ENCODE peak calls at places on chromosome 15, in eight cellular contexts. S is tibial nerve, U is stomach, M is HepG2, Q is GM12878, H is A549, T is ovary, B is suprapubic skin. O is an unnamed sample. For H3K4me1, the result is how much of the 10 kb centered on the place peaks cover.

GRCh38 chr15:96421211-96421610 is 90.7 kb downstream of the NR2F2 start:
- DNase-seq in Q (no peak), B (no peak), M (no peak), H (no peak), S (no peak), T (no peak), U (peak), O (no peak)

GRCh38 chr15:78944202-78944625 is 632 bp downstream of the CTSH start:
- DNase-seq in M (no peak), H (no peak), B (no peak), T (no peak), S (no peak), Q (no peak), U (peak), O (no peak)

GRCh38 chr15:31433101-31433500 is 106.5 kb downstream of the KLF13 start:
- DNase-seq in S (no peak), Q (no peak), B (no peak), H (no peak), T (no peak), M (no peak), U (no peak), O (no peak)

GRCh38 chr15:39539466-39539865 is 41.4 kb upstream of the THBS1 start:
- DNase-seq in U (no peak), Q (no peak), S (no peak), T (no peak), H (no peak), B (no peak), M (no peak), O (peak)

GRCh38 chr15:77505556-77505955 is 84.9 kb downstream of the HMG20A start:
- DNase-seq in Q (no peak), B (no peak), M (no peak), T (no peak), U (no peak), H (no peak), S (no peak), O (no peak)

GRCh38 chr15:33722005-33722672 is 246.2 kb upstream of the CHRM5 start:
- DNase-seq in S (no peak), Q (peak), H (no peak), T (no peak), U (no peak), M (no peak), B (no peak), O (no peak)

GRCh38 chr15:91949361-91949760 is 95.9 kb downstream of the SLCO3A1 start:
- DNase-seq in S (no peak), M (no peak), T (no peak), U (no peak), Q (no peak), B (no peak), H (no peak), O (no peak)

GRCh38 chr15:61138151-61138550 is 91.0 kb downstream of the RORA start:
- DNase-seq in H (no peak), S (no peak), M (no peak), U (no peak), Q (no peak), T (no peak), B (no peak), O (no peak)

GRCh38 chr15:44219073-44219472 is 24.0 kb upstream of the FRMD5 start:
- DNase-seq in T (no peak), H (no peak), B (no peak), Q (no peak), U (no peak), S (no peak), M (no peak), O (no peak)

GRCh38 chr15:87268675-87269074 is 987.9 kb downstream of the NTRK3 start:
- DNase-seq in S (no peak), H (no peak), Q (no peak), B (no peak), T (no peak), U (no peak), M (no peak), O (no peak)

GRCh38 chr15:88454867-88455810 is 12.0 kb downstream of the MRPL46 start:
- DNase-seq in H (peak), T (peak), U (peak), S (peak), Q (no peak), M (peak), B (no peak), O (peak)

GRCh38 chr15:44536298-44536961 is 517 bp upstream of the EIF3J start:
- DNase-seq in S (peak), T (no peak), Q (no peak), H (peak), M (peak), U (peak), B (peak), O (peak)

GRCh38 chr15:66679657-66680108 is 22.4 kb upstream of the SMAD6 start:
- DNase-seq in M (peak), Q (no peak), U (peak), B (no peak), H (no peak), S (no peak), T (peak), O (no peak)

GRCh38 chr15:74364936-74365618 is 2.4 kb downstream of the CYP11A1 start:
- DNase-seq in Q (no peak), U (no peak), H (no peak), M (no peak), S (no peak), T (no peak), B (no peak), O (no peak)

GRCh38 chr15:58952751-58953150 is 19.3 kb upstream of the SLTM start:
- DNase-seq in B (no peak), T (no peak), S (no peak), U (no peak), Q (no peak), M (no peak), H (no peak), O (no peak)
- H3K4me3 ChIP-seq in B (no peak), T (no peak), S (no peak), U (no peak), Q (no peak), M (no peak), H (no peak), O (no peak)

GRCh38 chr15:55695432-55695831 is 47.5 kb downstream of the PRTG start:
- DNase-seq in S (no peak), Q (no peak), T (no peak), U (no peak), H (no peak), B (no peak), M (no peak), O (no peak)
- TF ChIP-seq EP300 in S (no peak), Q (no peak), T (no peak), U (no peak), H (no peak), B (no peak), M (no peak), O (no peak)

GRCh38 chr15:41996921-41997592 is 23.8 kb downstream of the PLA2G4E start:
- DNase-seq in B (no peak), T (no peak), Q (no peak), H (no peak), U (no peak), M (no peak), S (no peak), O (no peak)
- H3K4me1 ChIP-seq in B (under half), T (under half), Q (under half), H (under half), U (under half), M (under half), S (under half), O (under half)

DNA sequence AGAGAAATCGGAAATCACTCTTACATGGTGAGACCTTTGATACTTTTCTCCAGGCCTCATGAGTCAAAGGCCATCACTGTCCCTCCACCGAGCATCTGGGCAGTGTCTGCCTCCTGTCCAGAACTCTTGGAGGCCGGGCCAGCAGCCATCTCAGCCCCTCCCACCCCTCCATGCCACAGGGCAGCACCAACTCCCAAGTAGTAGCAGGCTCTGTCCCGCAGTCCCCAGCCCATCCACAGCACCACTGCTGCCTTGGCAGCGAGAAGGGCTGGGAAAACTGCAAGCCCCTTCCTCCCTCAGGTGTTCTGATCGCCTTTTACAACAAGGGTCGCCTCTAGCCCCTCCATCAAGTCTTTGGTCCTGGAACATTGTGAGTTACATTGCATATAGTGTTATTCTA is 5.5 kb downstream of the LYSMD4 start:
- DNase-seq in H (no peak), S (no peak), Q (no peak), B (no peak), T (no peak), M (no peak), U (no peak), O (no peak)
- H3K4me3 ChIP-seq in H (no peak), S (no peak), Q (no peak), B (no peak), T (no peak), M (no peak), U (no peak), O (no peak)

DNA sequence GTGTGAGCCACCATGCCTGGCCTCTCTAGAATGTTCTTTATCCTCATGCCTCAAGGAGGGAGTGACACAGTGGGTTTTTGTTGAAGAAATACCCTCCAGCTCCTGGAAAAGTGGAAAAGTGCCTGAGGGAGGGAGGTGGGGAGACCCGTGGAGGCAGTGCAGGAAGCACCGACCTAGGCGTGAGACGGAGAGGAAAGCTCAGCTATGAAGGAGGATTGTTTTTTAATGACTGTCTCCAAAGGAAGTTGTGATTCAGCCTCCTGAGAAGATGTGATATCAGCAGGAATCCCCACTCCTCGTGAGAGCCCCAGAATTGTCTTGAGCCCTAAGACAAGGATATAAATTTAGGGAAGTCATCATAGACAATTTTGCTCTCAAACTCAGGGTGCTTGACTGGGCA is 21.7 kb downstream of the RPLP1 start:
- DNase-seq in T (no peak), Q (no peak), H (no peak), B (no peak), M (no peak), S (no peak), U (no peak), O (no peak)
- TF ChIP-seq EP300 in T (no peak), Q (no peak), H (no peak), B (no peak), M (no peak), S (no peak), U (no peak), O (no peak)

O was measured in esophagus muscularis mucosa.